ENCODE peak calls at places on chromosome 13, in four cellular contexts. One of them, this sample, is unnamed.

GRCh38 chr13:51726446-51727185 is 77.3 kb downstream of the DHRS12 start:
- DNase-seq in omental fat pad: no peak
- DNase-seq in ascending aorta: no peak
- DNase-seq in astrocyte of the spinal cord: peak
- DNase-seq in this sample: peak

GRCh38 chr13:104954210-104954609 is 1581.3 kb downstream of the EFNB2 start:
- DNase-seq in omental fat pad: no peak
- DNase-seq in ascending aorta: no peak
- DNase-seq in astrocyte of the spinal cord: no peak
- DNase-seq in this sample: peak

GRCh38 chr13:98585946-98586345 is 9.0 kb upstream of the STK24 start:
- DNase-seq in omental fat pad: no peak
- DNase-seq in ascending aorta: no peak
- DNase-seq in astrocyte of the spinal cord: no peak
- DNase-seq in this sample: peak

GRCh38 chr13:50636007-50636704 is 207.3 kb downstream of the DLEU7 start:
- DNase-seq in omental fat pad: no peak
- DNase-seq in ascending aorta: no peak
- DNase-seq in astrocyte of the spinal cord: no peak
- DNase-seq in this sample: no peak

GRCh38 chr13:44818428-44818827 is 170.8 kb downstream of the NUFIP1 start:
- DNase-seq in omental fat pad: no peak
- DNase-seq in ascending aorta: no peak
- DNase-seq in astrocyte of the spinal cord: peak
- DNase-seq in this sample: peak

GRCh38 chr13:49351871-49352270 is 92.0 kb downstream of the CAB39L start:
- DNase-seq in omental fat pad: no peak
- DNase-seq in ascending aorta: no peak
- DNase-seq in astrocyte of the spinal cord: no peak
- DNase-seq in this sample: no peak

GRCh38 chr13:111259058-111259457 is 61.4 kb upstream of the TEX29 start:
- DNase-seq in omental fat pad: no peak
- DNase-seq in ascending aorta: no peak
- DNase-seq in astrocyte of the spinal cord: no peak
- DNase-seq in this sample: peak

GRCh38 chr13:106567421-106568224 is at the start of gene ARGLU1:
- DNase-seq in omental fat pad: peak
- DNase-seq in ascending aorta: peak
- DNase-seq in astrocyte of the spinal cord: peak
- DNase-seq in this sample: peak

GRCh38 chr13:39105110-39105509 is 66.9 kb downstream of the NHLRC3 start:
- DNase-seq in omental fat pad: no peak
- DNase-seq in ascending aorta: no peak
- DNase-seq in astrocyte of the spinal cord: peak
- DNase-seq in this sample: peak

GRCh38 chr13:59447031-59447430 is 716.7 kb downstream of the DIAPH3 start:
- DNase-seq in omental fat pad: no peak
- DNase-seq in ascending aorta: no peak
- DNase-seq in astrocyte of the spinal cord: no peak
- DNase-seq in this sample: no peak

GRCh38 chr13:110942248-110942981 is 27.5 kb upstream of the ANKRD10 start:
- DNase-seq in omental fat pad: no peak
- DNase-seq in ascending aorta: no peak
- DNase-seq in astrocyte of the spinal cord: no peak
- DNase-seq in this sample: peak

GRCh38 chr13:41411536-41411935 is 45.8 kb upstream of the RGCC start:
- DNase-seq in omental fat pad: no peak
- DNase-seq in ascending aorta: no peak
- DNase-seq in astrocyte of the spinal cord: peak
- DNase-seq in this sample: peak

GRCh38 chr13:81395368-81395767 is 1054.4 kb upstream of the SPRY2 start:
- DNase-seq in omental fat pad: no peak
- DNase-seq in ascending aorta: no peak
- DNase-seq in astrocyte of the spinal cord: no peak
- DNase-seq in this sample: no peak

GRCh38 chr13:106507560-106508274 is 27.7 kb downstream of the EFNB2 start:
- DNase-seq in omental fat pad: no peak
- DNase-seq in ascending aorta: no peak
- DNase-seq in astrocyte of the spinal cord: peak
- DNase-seq in this sample: peak

GRCh38 chr13:28464861-28465260 is 30.1 kb downstream of the FLT1 start:
- DNase-seq in omental fat pad: no peak
- DNase-seq in ascending aorta: no peak
- DNase-seq in astrocyte of the spinal cord: no peak
- DNase-seq in this sample: no peak

GRCh38 chr13:103188688-103189326 is 122.6 kb upstream of the SLC10A2 start:
- DNase-seq in omental fat pad: no peak
- DNase-seq in ascending aorta: no peak
- DNase-seq in astrocyte of the spinal cord: peak
- DNase-seq in this sample: peak

GRCh38 chr13:49927755-49928154 is 8.4 kb downstream of the SPRYD7 start:
- DNase-seq in omental fat pad: no peak
- DNase-seq in ascending aorta: no peak
- DNase-seq in astrocyte of the spinal cord: peak
- DNase-seq in this sample: no peak

GRCh38 chr13:46747031-46747820 is 49.7 kb downstream of the ESD start:
- DNase-seq in omental fat pad: no peak
- DNase-seq in ascending aorta: no peak
- DNase-seq in astrocyte of the spinal cord: no peak
- DNase-seq in this sample: no peak

GRCh38 chr13:111516712-111517640 is 196.5 kb downstream of the TEX29 start:
- DNase-seq in omental fat pad: no peak
- DNase-seq in ascending aorta: no peak
- DNase-seq in astrocyte of the spinal cord: no peak
- DNase-seq in this sample: no peak

GRCh38 chr13:94217370-94217769 is 262.1 kb downstream of the DCT start:
- DNase-seq in omental fat pad: no peak
- DNase-seq in ascending aorta: no peak
- DNase-seq in astrocyte of the spinal cord: peak
- DNase-seq in this sample: no peak

GRCh38 chr13:51781246-51782022 is 22.5 kb downstream of the DHRS12 start:
- DNase-seq in omental fat pad: no peak
- DNase-seq in ascending aorta: no peak
- DNase-seq in astrocyte of the spinal cord: peak
- DNase-seq in this sample: peak

GRCh38 chr13:34124912-34125311 is 307.0 kb downstream of the RFC3 start:
- DNase-seq in omental fat pad: no peak
- DNase-seq in ascending aorta: no peak
- DNase-seq in astrocyte of the spinal cord: no peak
- DNase-seq in this sample: no peak

GRCh38 chr13:101155920-101156319 is 260.4 kb downstream of the NALCN start:
- DNase-seq in omental fat pad: no peak
- DNase-seq in ascending aorta: no peak
- DNase-seq in astrocyte of the spinal cord: no peak
- DNase-seq in this sample: peak
- TF ChIP-seq CTCF in omental fat pad: no peak
- TF ChIP-seq CTCF in ascending aorta: peak
- TF ChIP-seq CTCF in astrocyte of the spinal cord: peak
- TF ChIP-seq CTCF in this sample: peak

GRCh38 chr13:67258482-67258881 is 28.3 kb upstream of the PCDH9 start:
- DNase-seq in omental fat pad: no peak
- DNase-seq in ascending aorta: no peak
- DNase-seq in astrocyte of the spinal cord: no peak
- DNase-seq in this sample: peak

GRCh38 chr13:67259208-67259607 is 29.1 kb upstream of the PCDH9 start:
- DNase-seq in omental fat pad: no peak
- DNase-seq in ascending aorta: no peak
- DNase-seq in astrocyte of the spinal cord: no peak
- DNase-seq in this sample: no peak
- TF ChIP-seq CTCF in omental fat pad: no peak
- TF ChIP-seq CTCF in ascending aorta: no peak
- TF ChIP-seq CTCF in astrocyte of the spinal cord: no peak
- TF ChIP-seq CTCF in this sample: no peak

GRCh38 chr13:112918746-112919145 is 50.3 kb upstream of the MCF2L start:
- DNase-seq in omental fat pad: no peak
- DNase-seq in ascending aorta: no peak
- DNase-seq in astrocyte of the spinal cord: no peak
- DNase-seq in this sample: no peak
- TF ChIP-seq CTCF in omental fat pad: no peak
- TF ChIP-seq CTCF in ascending aorta: no peak
- TF ChIP-seq CTCF in astrocyte of the spinal cord: no peak
- TF ChIP-seq CTCF in this sample: no peak

GRCh38 chr13:97295279-97296182 is 73.4 kb downstream of the MBNL2 start:
- DNase-seq in omental fat pad: no peak
- DNase-seq in ascending aorta: no peak
- DNase-seq in astrocyte of the spinal cord: peak
- DNase-seq in this sample: peak
- TF ChIP-seq CTCF in omental fat pad: no peak
- TF ChIP-seq CTCF in ascending aorta: no peak
- TF ChIP-seq CTCF in astrocyte of the spinal cord: no peak
- TF ChIP-seq CTCF in this sample: no peak

GRCh38 chr13:71309905-71310304 is 557.1 kb downstream of the DACH1 start:
- DNase-seq in omental fat pad: no peak
- DNase-seq in ascending aorta: no peak
- DNase-seq in astrocyte of the spinal cord: no peak
- DNase-seq in this sample: no peak
- TF ChIP-seq CTCF in omental fat pad: no peak
- TF ChIP-seq CTCF in ascending aorta: no peak
- TF ChIP-seq CTCF in astrocyte of the spinal cord: no peak
- TF ChIP-seq CTCF in this sample: no peak

GRCh38 chr13:79295906-79296564 is 110.0 kb downstream of the RBM26 start:
- DNase-seq in omental fat pad: no peak
- DNase-seq in ascending aorta: no peak
- DNase-seq in astrocyte of the spinal cord: no peak
- DNase-seq in this sample: peak
- TF ChIP-seq CTCF in omental fat pad: no peak
- TF ChIP-seq CTCF in ascending aorta: no peak
- TF ChIP-seq CTCF in astrocyte of the spinal cord: no peak
- TF ChIP-seq CTCF in this sample: no peak

DNA sequence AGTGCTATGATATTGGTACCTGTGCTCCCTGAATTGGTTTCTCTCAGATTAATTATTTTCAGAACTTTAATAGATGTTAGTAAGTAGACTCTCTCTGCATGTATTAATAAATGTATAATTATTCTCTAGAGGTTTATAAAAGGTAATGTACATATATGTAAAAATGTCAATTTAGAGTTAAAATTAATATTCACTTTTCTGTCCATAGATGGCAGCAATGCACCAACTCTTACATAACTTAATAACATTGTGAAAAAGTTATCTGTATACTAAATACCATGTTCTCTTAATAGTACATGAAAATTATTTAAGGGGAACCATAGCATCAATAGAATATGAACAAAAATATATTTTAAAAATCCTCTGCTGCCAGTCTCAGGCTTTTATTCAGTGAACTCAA is 515.0 kb upstream of the KLHL1 start:
- DNase-seq in omental fat pad: no peak
- DNase-seq in ascending aorta: no peak
- DNase-seq in astrocyte of the spinal cord: peak
- DNase-seq in this sample: peak
- TF ChIP-seq CTCF in omental fat pad: no peak
- TF ChIP-seq CTCF in ascending aorta: peak
- TF ChIP-seq CTCF in astrocyte of the spinal cord: peak
- TF ChIP-seq CTCF in this sample: peak

GRCh38 chr13:23711355-23711754 is 141.1 kb downstream of the TNFRSF19 start:
- DNase-seq in omental fat pad: no peak
- DNase-seq in ascending aorta: no peak
- DNase-seq in astrocyte of the spinal cord: no peak
- DNase-seq in this sample: no peak

GRCh38 chr13:23707674-23708073 is 137.5 kb downstream of the TNFRSF19 start:
- DNase-seq in omental fat pad: no peak
- DNase-seq in ascending aorta: no peak
- DNase-seq in astrocyte of the spinal cord: peak
- DNase-seq in this sample: peak

GRCh38 chr13:23710366-23710765 is 140.2 kb downstream of the TNFRSF19 start:
- DNase-seq in omental fat pad: no peak
- DNase-seq in ascending aorta: no peak
- DNase-seq in astrocyte of the spinal cord: no peak
- DNase-seq in this sample: no peak

GRCh38 chr13:23705578-23705977 is 135.4 kb downstream of the TNFRSF19 start:
- DNase-seq in omental fat pad: no peak
- DNase-seq in ascending aorta: no peak
- DNase-seq in astrocyte of the spinal cord: no peak
- DNase-seq in this sample: no peak

GRCh38 chr13:23709521-23709920 is 139.3 kb downstream of the TNFRSF19 start:
- DNase-seq in omental fat pad: no peak
- DNase-seq in ascending aorta: no peak
- DNase-seq in astrocyte of the spinal cord: no peak
- DNase-seq in this sample: no peak
- TF ChIP-seq CTCF in omental fat pad: no peak
- TF ChIP-seq CTCF in ascending aorta: no peak
- TF ChIP-seq CTCF in astrocyte of the spinal cord: peak
- TF ChIP-seq CTCF in this sample: no peak

DNA sequence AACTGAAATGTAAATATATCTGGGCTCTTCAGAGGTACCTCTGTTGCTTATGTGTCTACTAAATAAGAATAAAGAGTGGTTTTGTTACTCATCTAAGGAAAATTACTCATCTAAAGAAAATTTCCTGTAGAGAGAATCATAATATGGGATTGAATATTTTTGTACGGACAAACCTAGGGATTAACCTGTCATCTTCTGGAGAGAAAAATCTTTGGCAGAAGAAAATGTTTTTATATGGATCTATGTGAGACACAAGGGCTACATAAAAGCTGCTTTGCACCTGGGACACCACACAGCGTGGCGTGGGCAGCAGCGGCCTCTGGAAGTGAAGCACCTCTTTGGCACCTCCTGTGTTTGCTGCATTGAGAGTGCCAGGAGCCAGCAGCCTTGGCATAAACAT is 242.9 kb upstream of the DACH1 start:
- DNase-seq in omental fat pad: no peak
- DNase-seq in ascending aorta: no peak
- DNase-seq in astrocyte of the spinal cord: peak
- DNase-seq in this sample: no peak
- TF ChIP-seq CTCF in omental fat pad: no peak
- TF ChIP-seq CTCF in ascending aorta: no peak
- TF ChIP-seq CTCF in astrocyte of the spinal cord: no peak
- TF ChIP-seq CTCF in this sample: no peak